ENCODE peak calls at places on chromosomes 13 and 19, in six cellular contexts. B is memory B cell, Y is non-pigmented ciliary epithelial cell, E is heart left ventricle, L is sciatic nerve, J is RCC 7860. W is an unnamed sample.

GRCh38 chr19:44587863-44588752 is 25.3 kb upstream of the IGSF23 start:
- DNase-seq in B (no peak), Y (peak; percentile 72), E (no peak), J (peak; percentile 93), L (no peak), W (peak; percentile 66)

GRCh38 chr19:13882419-13882795 is 5.5 kb downstream of the NANOS3 start:
- DNase-seq in E (no peak), B (no peak), Y (no peak), L (no peak), J (no peak), W (no peak)

GRCh38 chr19:51136333-51136732 is 5.8 kb upstream of the SIGLEC7 start:
- DNase-seq in E (no peak), J (no peak), Y (no peak), L (peak; percentile 58), B (no peak), W (no peak)

GRCh38 chr13:41206467-41206866 is 12.1 kb upstream of the KBTBD7 start:
- DNase-seq in B (no peak), Y (no peak), E (no peak), L (no peak), J (no peak), W (no peak)

GRCh38 chr13:39321578-39321977 is 281.4 kb downstream of the LHFPL6 start:
- DNase-seq in B (no peak), Y (no peak), E (peak; percentile 44), J (no peak), L (no peak), W (peak; percentile 64)

GRCh38 chr13:103097366-103097928 is 31.2 kb upstream of the SLC10A2 start:
- DNase-seq in Y (no peak), L (no peak), B (no peak), J (no peak), E (no peak), W (no peak)

GRCh38 chr19:39845621-39846175 is 481 bp downstream of the FBL start:
- DNase-seq in B (no peak), L (peak; percentile 63), Y (no peak), J (no peak), E (peak; percentile 36), W (no peak)

GRCh38 chr19:30313353-30313750 is 58.8 kb upstream of the ZNF536 start:
- DNase-seq in B (no peak), L (no peak), Y (no peak), E (no peak), J (no peak), W (no peak)

GRCh38 chr19:47598407-47599349 is 10.3 kb upstream of the BICRA start:
- DNase-seq in L (no peak), Y (peak; percentile 86), J (peak; percentile 78), E (peak; percentile 48), B (no peak), W (peak; percentile 97)

GRCh38 chr13:51937320-51938290 is 73.6 kb downstream of the ATP7B start:
- DNase-seq in L (no peak), E (no peak), B (no peak), J (no peak), Y (no peak), W (no peak)

GRCh38 chr13:19781526-19781925 is 1.2 kb downstream of the PSPC1 start:
- DNase-seq in Y (no peak), E (no peak), B (no peak), J (no peak), L (no peak), W (no peak)

GRCh38 chr13:57813641-57814040 is 182.1 kb downstream of the PCDH17 start:
- DNase-seq in E (no peak), B (no peak), J (no peak), Y (peak; percentile 2), L (no peak), W (no peak)

GRCh38 chr13:111511805-111512504 is 191.5 kb downstream of the TEX29 start:
- DNase-seq in B (no peak), J (no peak), Y (no peak), E (peak; percentile 42), L (peak; percentile 36), W (no peak)